ENCODE peak calls at places on chromosome 22, in four cellular contexts. One of them, this sample, is unnamed.
A peak's percentile ranks its signal among the peaks of the same experiment; 100 is the strongest.

GRCh38 chr22:38685761-38686160 is 4.0 kb downstream of the TOMM22 start:
- DNase-seq in stimulated activated CD4-positive, alpha-beta T cell treated with anti-CD3 and anti-CD28 coated beads, Interleukin-2, amount 100 ng/mL, for 48 hours: no peak
- DNase-seq in breast epithelium: no peak
- DNase-seq in mucosa of descending colon: no peak
- DNase-seq in this sample: no peak

GRCh38 chr22:45211848-45212247 is 28.8 kb downstream of the KIAA0930 start:
- DNase-seq in stimulated activated CD4-positive, alpha-beta T cell treated with anti-CD3 and anti-CD28 coated beads, Interleukin-2, amount 100 ng/mL, for 48 hours: no peak
- DNase-seq in breast epithelium: no peak
- DNase-seq in mucosa of descending colon: no peak
- DNase-seq in this sample: no peak

GRCh38 chr22:47209077-47209514 is 446.6 kb downstream of the TBC1D22A start:
- DNase-seq in stimulated activated CD4-positive, alpha-beta T cell treated with anti-CD3 and anti-CD28 coated beads, Interleukin-2, amount 100 ng/mL, for 48 hours: no peak
- DNase-seq in mucosa of descending colon: no peak
- DNase-seq in breast epithelium: peak; percentile 6
- DNase-seq in this sample: no peak

GRCh38 chr22:50502096-50502495 is 5.4 kb downstream of the LMF2 start:
- DNase-seq in breast epithelium: no peak
- DNase-seq in mucosa of descending colon: no peak
- DNase-seq in stimulated activated CD4-positive, alpha-beta T cell treated with anti-CD3 and anti-CD28 coated beads, Interleukin-2, amount 100 ng/mL, for 48 hours: no peak
- DNase-seq in this sample: no peak

GRCh38 chr22:23112472-23113012 is 29.2 kb downstream of the RSPH14 start:
- DNase-seq in breast epithelium: no peak
- DNase-seq in mucosa of descending colon: no peak
- DNase-seq in stimulated activated CD4-positive, alpha-beta T cell treated with anti-CD3 and anti-CD28 coated beads, Interleukin-2, amount 100 ng/mL, for 48 hours: no peak
- DNase-seq in this sample: no peak

GRCh38 chr22:20940178-20940790 is 23.1 kb downstream of the CRKL start:
- DNase-seq in stimulated activated CD4-positive, alpha-beta T cell treated with anti-CD3 and anti-CD28 coated beads, Interleukin-2, amount 100 ng/mL, for 48 hours: no peak
- DNase-seq in breast epithelium: no peak
- DNase-seq in mucosa of descending colon: no peak
- DNase-seq in this sample: peak; percentile 17

GRCh38 chr22:30964858-30965257 is 3.7 kb downstream of the MORC2 start:
- DNase-seq in mucosa of descending colon: no peak
- DNase-seq in stimulated activated CD4-positive, alpha-beta T cell treated with anti-CD3 and anti-CD28 coated beads, Interleukin-2, amount 100 ng/mL, for 48 hours: no peak
- DNase-seq in breast epithelium: no peak
- DNase-seq in this sample: no peak

GRCh38 chr22:39907605-39908097 is 6.8 kb downstream of the GRAP2 start:
- DNase-seq in stimulated activated CD4-positive, alpha-beta T cell treated with anti-CD3 and anti-CD28 coated beads, Interleukin-2, amount 100 ng/mL, for 48 hours: no peak
- DNase-seq in mucosa of descending colon: no peak
- DNase-seq in breast epithelium: no peak
- DNase-seq in this sample: no peak